ENCODE peak calls at places on chromosomes 4 and X, in eight cellular contexts. Y, K, R, J, C, G, L and H are unnamed samples.

GRCh38 chrX:110276778-110277177 is 41.1 kb downstream of the AMMECR1 start:
- DNase-seq in Y (no peak), L (no peak), R (no peak), C (no peak), K (no peak), J (no peak), G (no peak), H (no peak)

GRCh38 chr4:130026185-130026584 is 930.2 kb downstream of the C4orf33 start:
- DNase-seq in G (peak; percentile 90), K (no peak), L (peak; percentile 67), Y (no peak), J (no peak), R (no peak), C (no peak), H (no peak)

GRCh38 chr4:183823394-183823793 is 81.7 kb upstream of the STOX2 start:
- DNase-seq in C (no peak), G (peak; percentile 31), Y (no peak), R (no peak), K (no peak), L (no peak), J (no peak), H (no peak)

GRCh38 chrX:121011254-121011653 is 25.7 kb upstream of the CT47A1 start:
- DNase-seq in L (no peak), R (no peak), Y (no peak), K (no peak), C (no peak), J (no peak), G (no peak), H (no peak)

GRCh38 chr4:152606800-152607577 is 71.1 kb upstream of the FBXW7 start:
- DNase-seq in J (no peak), G (peak; percentile 29), R (peak; percentile 18), L (no peak), Y (no peak), C (no peak), K (no peak), H (no peak)

GRCh38 chr4:17780461-17781071 is 855 bp downstream of the FAM184B start:
- DNase-seq in K (no peak), C (no peak), R (no peak), L (no peak), G (peak; percentile 2), J (no peak), Y (no peak), H (no peak)

GRCh38 chr4:75985116-75985515 is 5.6 kb downstream of the SDAD1 start:
- DNase-seq in Y (no peak), K (no peak), C (no peak), L (no peak), R (no peak), G (no peak), J (no peak), H (no peak)

GRCh38 chrX:140508958-140509357 is 4.1 kb upstream of the SOX3 start:
- DNase-seq in G (peak; percentile 36), C (no peak), Y (no peak), J (no peak), R (peak; percentile 12), L (no peak), K (no peak), H (no peak)

GRCh38 chr4:1348014-1348513 is 1.1 kb downstream of the UVSSA start:
- DNase-seq in R (no peak), G (no peak), K (peak; percentile 87), L (no peak), Y (no peak), J (no peak), C (no peak), H (no peak)

GRCh38 chr4:183348706-183349659 is 26.8 kb upstream of the CLDN24 start:
- DNase-seq in G (no peak), K (peak; percentile 31), R (no peak), L (no peak), C (no peak), J (no peak), Y (no peak), H (no peak)

GRCh38 chr4:610411-611261 is 14.7 kb upstream of the PDE6B start:
- DNase-seq in L (no peak), G (no peak), C (no peak), R (no peak), J (no peak), K (peak; percentile 70), Y (no peak), H (no peak)

GRCh38 chrX:4570141-4570540 is 856.7 kb upstream of the PRKX start:
- DNase-seq in J (no peak), R (no peak), Y (no peak), K (no peak), L (no peak), C (no peak), G (no peak), H (no peak)

GRCh38 chrX:18422325-18422724 is 3.1 kb upstream of the CDKL5 start:
- DNase-seq in Y (no peak), G (no peak), R (no peak), C (no peak), L (no peak), J (no peak), K (no peak), H (no peak)

GRCh38 chr4:82043081-82043808 is 330.5 kb downstream of the HNRNPD start:
- DNase-seq in Y (no peak), C (no peak), L (peak; percentile 24), J (no peak), K (no peak), G (peak; percentile 23), R (no peak), H (no peak)

GRCh38 chr4:123121241-123121907 is 199.0 kb upstream of the NUDT6 start:
- DNase-seq in Y (no peak), C (no peak), J (no peak), R (no peak), L (no peak), G (no peak), K (no peak), H (no peak)

GRCh38 chr4:123599920-123600394 is 203.4 kb downstream of the SPRY1 start:
- DNase-seq in R (peak; percentile 24), G (peak; percentile 62), Y (peak; percentile 82), K (peak; percentile 93), J (peak; percentile 10), L (no peak), C (no peak), H (no peak)

GRCh38 chr4:89298160-89298559 is 9.4 kb downstream of the GPRIN3 start:
- DNase-seq in J (no peak), K (no peak), G (no peak), C (no peak), Y (no peak), L (no peak), R (no peak), H (no peak)

GRCh38 chrX:135927897-135928296 is 34.4 kb downstream of the SAGE1 start:
- DNase-seq in C (no peak), G (no peak), J (no peak), Y (no peak), L (no peak), K (no peak), R (no peak), H (no peak)

DNA sequence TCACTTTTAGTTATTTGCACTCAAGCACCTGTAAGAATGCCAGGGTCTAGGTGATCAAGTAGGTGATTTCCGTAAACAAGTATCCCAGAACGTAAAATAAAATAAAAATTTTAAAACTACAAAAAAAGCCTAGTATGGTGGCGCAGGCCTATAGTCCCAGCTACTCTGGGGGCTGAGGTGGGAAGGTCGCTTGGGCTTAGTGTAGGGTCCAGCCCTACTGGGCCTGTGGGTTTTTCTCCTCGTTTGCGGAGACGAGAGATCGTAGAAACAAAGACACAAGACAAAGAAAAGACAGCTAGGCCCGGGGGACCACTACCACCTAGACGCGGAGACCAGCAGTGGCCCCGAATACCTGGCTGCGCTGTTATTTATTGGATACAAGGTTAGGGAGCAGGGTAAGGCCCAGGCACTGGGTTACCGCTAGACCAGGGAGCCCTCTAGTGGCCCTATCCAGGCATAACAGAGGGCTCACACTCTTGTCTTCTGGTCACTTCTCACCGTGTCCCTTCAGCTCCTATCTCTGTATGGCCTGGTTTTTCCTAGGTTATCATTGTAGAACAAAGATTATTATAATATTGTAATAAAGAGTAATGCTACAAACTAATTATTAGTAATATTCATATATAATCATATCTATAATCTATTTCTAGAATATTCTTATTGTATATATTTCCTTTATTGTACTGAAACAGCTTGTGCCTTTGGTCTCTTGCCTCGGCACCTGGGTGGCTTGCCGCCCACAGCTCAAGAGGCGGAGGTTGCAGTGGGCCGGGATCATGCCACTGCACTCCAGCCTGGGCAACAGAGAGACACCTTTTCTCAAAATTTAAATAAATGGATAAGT is 38.4 kb downstream of the SAGE1 start:
- DNase-seq in K (no peak), J (no peak), L (peak; percentile 48), R (peak; percentile 29), Y (peak; percentile 60), G (peak; percentile 64), C (peak; percentile 7), H (peak; percentile 7)
- H3K9me3 ChIP-seq in K (no peaks in the 10 kb centered on the region), J (no peaks in the 10 kb centered on the region), L (no peaks in the 10 kb centered on the region), R (no peaks in the 10 kb centered on the region), Y (no peaks in the 10 kb centered on the region), G (peaks cover 5% of the 10 kb centered on the region), C (no peaks in the 10 kb centered on the region), H (no peaks in the 10 kb centered on the region)

GRCh38 chrX:79369871-79370270 is 2.7 kb upstream of the ITM2A start:
- DNase-seq in G (no peak), J (no peak), Y (no peak), L (no peak), C (no peak), K (no peak), R (no peak), H (no peak)
- H3K9me3 ChIP-seq in G (no peaks in the 10 kb centered on the region), J (no peaks in the 10 kb centered on the region), Y (no peaks in the 10 kb centered on the region), L (no peaks in the 10 kb centered on the region), C (no peaks in the 10 kb centered on the region), K (no peaks in the 10 kb centered on the region), R (no peaks in the 10 kb centered on the region), H (no peaks in the 10 kb centered on the region)

DNA sequence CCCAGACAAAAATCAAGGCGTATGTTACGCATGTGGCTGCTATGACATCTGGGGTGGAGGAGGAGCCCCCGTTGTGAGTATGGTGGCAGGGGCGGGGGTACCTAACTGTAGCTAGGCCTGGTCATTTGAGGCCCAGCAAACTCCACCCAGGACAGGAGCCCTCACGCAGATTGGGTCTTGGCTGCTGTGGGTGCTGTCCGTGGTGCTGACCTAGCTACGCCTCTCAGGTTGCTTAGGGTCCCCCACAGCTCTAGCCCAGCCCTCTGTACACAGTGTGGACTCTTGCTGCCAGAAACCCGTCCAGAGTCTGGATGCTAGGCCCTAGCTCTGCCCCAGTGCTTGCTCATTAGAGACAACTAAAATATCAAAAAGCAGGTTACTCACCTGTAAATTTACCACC is 146.7 kb upstream of the PSAPL1 start:
- DNase-seq in Y (no peak), C (no peak), R (no peak), J (no peak), G (peak; percentile 89), L (no peak), K (no peak), H (no peak)
- H3K9me3 ChIP-seq in Y (peaks cover 19% of the 10 kb centered on the region), C (no peaks in the 10 kb centered on the region), R (no peaks in the 10 kb centered on the region), J (peaks cover 12% of the 10 kb centered on the region), G (peaks cover 6% of the 10 kb centered on the region), L (peaks cover 19% of the 10 kb centered on the region), K (peaks cover 27% of the 10 kb centered on the region), H (peaks cover 5% of the 10 kb centered on the region)

DNA sequence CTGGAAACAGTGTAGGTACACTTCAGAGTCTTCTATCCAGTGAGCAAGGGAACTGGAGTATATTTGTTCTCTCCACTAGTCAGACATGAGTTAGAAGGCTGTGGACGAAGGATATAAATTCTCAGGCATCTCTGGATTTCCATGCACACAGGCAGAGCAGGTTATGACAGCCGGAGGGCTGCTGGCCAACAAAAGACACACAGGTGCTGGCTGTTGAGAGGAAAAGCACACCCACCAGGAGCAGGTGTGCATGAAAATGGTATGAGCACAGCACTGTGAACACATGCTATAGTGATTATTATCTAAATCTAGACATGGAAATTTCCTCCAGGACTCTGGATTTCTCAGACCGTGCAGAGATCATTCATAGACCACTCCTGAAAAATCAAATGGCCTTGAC is 444.7 kb upstream of the RPS6KA3 start:
- DNase-seq in Y (no peak), G (no peak), L (no peak), J (no peak), R (no peak), C (no peak), K (no peak), H (no peak)
- H3K9me3 ChIP-seq in Y (no peaks in the 10 kb centered on the region), G (no peaks in the 10 kb centered on the region), L (no peaks in the 10 kb centered on the region), J (no peaks in the 10 kb centered on the region), R (no peaks in the 10 kb centered on the region), C (no peaks in the 10 kb centered on the region), K (no peaks in the 10 kb centered on the region), H (no peaks in the 10 kb centered on the region)

GRCh38 chrX:153556767-153557166 is 39.3 kb downstream of the ATP2B3 start:
- DNase-seq in L (peak; percentile 97), R (no peak), G (no peak), C (no peak), J (no peak), Y (no peak), K (no peak), H (no peak)
- H3K9me3 ChIP-seq in L (no peaks in the 10 kb centered on the region), R (no peaks in the 10 kb centered on the region), G (no peaks in the 10 kb centered on the region), C (no peaks in the 10 kb centered on the region), J (no peaks in the 10 kb centered on the region), Y (no peaks in the 10 kb centered on the region), K (no peaks in the 10 kb centered on the region), H (no peaks in the 10 kb centered on the region)